ENCODE peak calls at places on chromosome 20, in five cellular contexts. O is NCI-H2171 treated with DMSO at 0.1 percent for 48 hours, Q is DMS153, U is HuH-7, Y is hepatocyte. T is an unnamed sample.

GRCh38 chr20:11569163-11569562 is 348.5 kb upstream of the BTBD3 start:
- DNase-seq in O (peak; percentile 76), Q (no peak), U (no peak), Y (no peak), T (peak; percentile 97)

GRCh38 chr20:57848282-57848681 is 138.5 kb upstream of the PMEPA1 start:
- DNase-seq in O (no peak), Q (no peak), U (no peak), Y (no peak), T (no peak)

GRCh38 chr20:63752411-63753101 is 13.0 kb downstream of the SLC2A4RG start:
- DNase-seq in O (no peak), Q (no peak), U (no peak), Y (no peak), T (no peak)

GRCh38 chr20:62511300-62511914 is 35.6 kb upstream of the GATA5 start:
- DNase-seq in O (no peak), Q (no peak), U (no peak), Y (no peak), T (no peak)

GRCh38 chr20:51462566-51463276 is 79.8 kb downstream of the NFATC2 start:
- DNase-seq in O (no peak), Q (no peak), U (no peak), Y (peak; percentile 52), T (no peak)

GRCh38 chr20:18995455-18995854 is 181.9 kb downstream of the SCP2D1 start:
- DNase-seq in O (peak; percentile 37), Q (no peak), U (no peak), Y (no peak), T (no peak)

GRCh38 chr20:25251558-25251957 is 3.7 kb downstream of the PYGB start:
- DNase-seq in O (no peak), Q (no peak), U (no peak), Y (peak; percentile 1), T (peak; percentile 42)

GRCh38 chr20:63007722-63008488 is 1.1 kb upstream of the BHLHE23 start:
- DNase-seq in O (no peak), Q (no peak), U (no peak), Y (no peak), T (no peak)

GRCh38 chr20:62370115-62370806 is 3.1 kb upstream of the LAMA5 start:
- DNase-seq in O (no peak), Q (no peak), U (no peak), Y (peak; percentile 48), T (no peak)